ENCODE peak calls at places on chromosomes 11 and 22, in six cellular contexts. One of them, this sample, is unnamed.

GRCh38 chr11:79087957-79088318 is 352.9 kb downstream of the TENM4 start:
- DNase-seq in colonic mucosa: no peak
- DNase-seq in CD4-positive, CD25-positive, alpha-beta regulatory T cell: no peak
- DNase-seq in neural progenitor cell: no peak
- DNase-seq in CD8-positive, alpha-beta memory T cell: no peak
- DNase-seq in heart left ventricle: no peak
- DNase-seq in this sample: no peak

GRCh38 chr22:30186535-30186934 is 60.0 kb downstream of the LIF start:
- DNase-seq in colonic mucosa: no peak
- DNase-seq in heart left ventricle: no peak
- DNase-seq in neural progenitor cell: no peak
- DNase-seq in CD8-positive, alpha-beta memory T cell: no peak
- DNase-seq in CD4-positive, CD25-positive, alpha-beta regulatory T cell: no peak
- DNase-seq in this sample: no peak

GRCh38 chr11:35531246-35531645 is 5.8 kb upstream of the PAMR1 start:
- DNase-seq in CD8-positive, alpha-beta memory T cell: no peak
- DNase-seq in CD4-positive, CD25-positive, alpha-beta regulatory T cell: no peak
- DNase-seq in colonic mucosa: no peak
- DNase-seq in neural progenitor cell: no peak
- DNase-seq in heart left ventricle: no peak
- DNase-seq in this sample: no peak

GRCh38 chr11:93169950-93170561 is 27.7 kb downstream of the SLC36A4 start:
- DNase-seq in neural progenitor cell: peak; percentile 34
- DNase-seq in colonic mucosa: no peak
- DNase-seq in CD4-positive, CD25-positive, alpha-beta regulatory T cell: peak; percentile 34
- DNase-seq in heart left ventricle: no peak
- DNase-seq in CD8-positive, alpha-beta memory T cell: no peak
- DNase-seq in this sample: no peak

GRCh38 chr22:22730655-22731373 is 86.4 kb downstream of the GGTLC2 start:
- DNase-seq in heart left ventricle: peak; percentile 54
- DNase-seq in CD4-positive, CD25-positive, alpha-beta regulatory T cell: no peak
- DNase-seq in CD8-positive, alpha-beta memory T cell: no peak
- DNase-seq in colonic mucosa: no peak
- DNase-seq in neural progenitor cell: no peak
- DNase-seq in this sample: no peak

GRCh38 chr11:96185220-96185768 is 157.7 kb downstream of the MAML2 start:
- DNase-seq in CD4-positive, CD25-positive, alpha-beta regulatory T cell: no peak
- DNase-seq in heart left ventricle: no peak
- DNase-seq in CD8-positive, alpha-beta memory T cell: no peak
- DNase-seq in colonic mucosa: no peak
- DNase-seq in neural progenitor cell: no peak
- DNase-seq in this sample: no peak

GRCh38 chr11:57885298-57886035 is 123.9 kb downstream of the CTNND1 start:
- DNase-seq in heart left ventricle: no peak
- DNase-seq in CD8-positive, alpha-beta memory T cell: no peak
- DNase-seq in neural progenitor cell: peak; percentile 52
- DNase-seq in CD4-positive, CD25-positive, alpha-beta regulatory T cell: no peak
- DNase-seq in colonic mucosa: no peak
- DNase-seq in this sample: no peak

GRCh38 chr11:102762414-102762813 is 18.0 kb downstream of the MMP10 start:
- DNase-seq in CD8-positive, alpha-beta memory T cell: no peak
- DNase-seq in colonic mucosa: no peak
- DNase-seq in CD4-positive, CD25-positive, alpha-beta regulatory T cell: no peak
- DNase-seq in heart left ventricle: no peak
- DNase-seq in neural progenitor cell: peak; percentile 13
- DNase-seq in this sample: no peak

GRCh38 chr11:933002-933820 is 7.5 kb downstream of the AP2A2 start:
- DNase-seq in CD8-positive, alpha-beta memory T cell: no peak
- DNase-seq in heart left ventricle: peak; percentile 54
- DNase-seq in neural progenitor cell: no peak
- DNase-seq in CD4-positive, CD25-positive, alpha-beta regulatory T cell: no peak
- DNase-seq in colonic mucosa: no peak
- DNase-seq in this sample: no peak

GRCh38 chr22:21051836-21052400 is 6.2 kb downstream of the LRRC74B start:
- DNase-seq in neural progenitor cell: no peak
- DNase-seq in heart left ventricle: no peak
- DNase-seq in colonic mucosa: no peak
- DNase-seq in CD4-positive, CD25-positive, alpha-beta regulatory T cell: no peak
- DNase-seq in CD8-positive, alpha-beta memory T cell: no peak
- DNase-seq in this sample: no peak

GRCh38 chr11:95450547-95451123 is 219.6 kb upstream of the SESN3 start:
- DNase-seq in colonic mucosa: no peak
- DNase-seq in CD8-positive, alpha-beta memory T cell: no peak
- DNase-seq in neural progenitor cell: no peak
- DNase-seq in CD4-positive, CD25-positive, alpha-beta regulatory T cell: no peak
- DNase-seq in heart left ventricle: no peak
- DNase-seq in this sample: no peak

GRCh38 chr11:115247404-115247803 is 256.8 kb downstream of the CADM1 start:
- DNase-seq in CD8-positive, alpha-beta memory T cell: no peak
- DNase-seq in colonic mucosa: no peak
- DNase-seq in CD4-positive, CD25-positive, alpha-beta regulatory T cell: no peak
- DNase-seq in neural progenitor cell: no peak
- DNase-seq in heart left ventricle: no peak
- DNase-seq in this sample: no peak

GRCh38 chr11:69292221-69292648 is 1.7 kb upstream of the MYEOV start:
- DNase-seq in neural progenitor cell: peak; percentile 56
- DNase-seq in colonic mucosa: no peak
- DNase-seq in heart left ventricle: peak; percentile 77
- DNase-seq in CD8-positive, alpha-beta memory T cell: peak; percentile 49
- DNase-seq in CD4-positive, CD25-positive, alpha-beta regulatory T cell: peak; percentile 31
- DNase-seq in this sample: peak; percentile 33

GRCh38 chr11:69909561-69910518 is 90.6 kb upstream of the FGF3 start:
- DNase-seq in CD8-positive, alpha-beta memory T cell: no peak
- DNase-seq in CD4-positive, CD25-positive, alpha-beta regulatory T cell: no peak
- DNase-seq in heart left ventricle: peak; percentile 68
- DNase-seq in neural progenitor cell: peak; percentile 63
- DNase-seq in colonic mucosa: no peak
- DNase-seq in this sample: no peak

GRCh38 chr22:41070665-41071331 is 21.6 kb upstream of the EP300 start:
- DNase-seq in colonic mucosa: no peak
- DNase-seq in CD8-positive, alpha-beta memory T cell: no peak
- DNase-seq in heart left ventricle: no peak
- DNase-seq in neural progenitor cell: no peak
- DNase-seq in CD4-positive, CD25-positive, alpha-beta regulatory T cell: no peak
- DNase-seq in this sample: no peak

GRCh38 chr11:11117730-11118129 is 235.3 kb downstream of the CSNK2A3 start:
- DNase-seq in CD8-positive, alpha-beta memory T cell: no peak
- DNase-seq in heart left ventricle: no peak
- DNase-seq in colonic mucosa: no peak
- DNase-seq in neural progenitor cell: no peak
- DNase-seq in CD4-positive, CD25-positive, alpha-beta regulatory T cell: no peak
- DNase-seq in this sample: no peak

GRCh38 chr22:31818481-31819392 is 64.9 kb downstream of the DEPDC5 start:
- DNase-seq in CD4-positive, CD25-positive, alpha-beta regulatory T cell: no peak
- DNase-seq in colonic mucosa: no peak
- DNase-seq in CD8-positive, alpha-beta memory T cell: no peak
- DNase-seq in neural progenitor cell: peak; percentile 15
- DNase-seq in heart left ventricle: no peak
- DNase-seq in this sample: no peak

GRCh38 chr11:13260963-13261599 is 16.5 kb upstream of the BMAL1 start:
- DNase-seq in CD4-positive, CD25-positive, alpha-beta regulatory T cell: no peak
- DNase-seq in neural progenitor cell: no peak
- DNase-seq in CD8-positive, alpha-beta memory T cell: no peak
- DNase-seq in colonic mucosa: no peak
- DNase-seq in heart left ventricle: peak; percentile 66
- DNase-seq in this sample: no peak

DNA sequence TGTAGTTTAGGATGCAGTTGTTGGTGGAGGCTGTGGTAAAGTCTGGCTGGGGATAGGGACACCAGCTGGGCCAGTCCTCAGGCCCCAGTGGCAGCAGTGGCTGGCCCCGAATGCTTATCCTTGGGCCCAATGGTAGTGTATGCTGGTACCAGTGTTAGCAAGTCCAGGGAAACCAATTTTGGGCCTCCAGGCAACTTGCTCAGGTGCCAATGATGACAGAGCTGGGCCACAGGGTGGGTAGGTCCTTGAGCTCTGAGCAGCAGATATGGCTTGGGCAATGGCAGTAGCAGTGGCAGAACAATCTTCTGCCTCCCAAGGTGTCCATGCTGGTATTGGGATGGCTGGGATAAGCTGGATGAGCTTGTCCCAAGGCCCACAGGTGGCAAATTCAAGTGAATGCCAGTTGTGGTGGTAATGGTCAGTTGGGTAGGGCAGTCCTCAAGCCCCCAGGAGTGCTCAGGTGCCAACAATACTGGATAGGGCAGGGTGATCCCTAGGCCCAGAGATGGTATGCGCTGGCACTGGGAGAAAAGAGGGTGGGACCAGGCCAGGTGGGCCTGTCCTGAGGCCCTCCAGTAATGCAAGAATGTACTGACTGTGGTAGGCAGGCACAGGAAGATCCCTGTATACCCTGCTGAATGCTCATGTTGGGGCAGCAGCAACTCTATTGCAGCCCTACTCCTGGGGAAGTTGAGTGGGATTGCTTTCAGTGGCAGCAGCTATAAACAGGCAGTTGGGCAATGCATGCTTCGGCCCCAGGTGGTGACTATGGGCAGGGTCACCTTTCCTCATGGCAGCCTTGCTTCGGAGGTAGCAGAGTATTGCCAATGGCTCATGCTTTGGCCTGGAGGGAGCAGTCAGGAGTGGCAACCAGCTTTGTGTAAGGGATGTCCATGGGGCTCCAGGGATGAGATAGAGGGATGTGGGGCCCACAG is 54.7 kb downstream of the KCNQ1OT1 start:
- DNase-seq in CD4-positive, CD25-positive, alpha-beta regulatory T cell: no peak
- DNase-seq in CD8-positive, alpha-beta memory T cell: no peak
- DNase-seq in neural progenitor cell: no peak
- DNase-seq in heart left ventricle: no peak
- DNase-seq in colonic mucosa: no peak
- DNase-seq in this sample: no peak
- H3K9me3 ChIP-seq in CD4-positive, CD25-positive, alpha-beta regulatory T cell: peaks cover 64% of the 10 kb centered on the region
- H3K9me3 ChIP-seq in CD8-positive, alpha-beta memory T cell: peaks cover 23% of the 10 kb centered on the region
- H3K9me3 ChIP-seq in neural progenitor cell: peaks cover 67% of the 10 kb centered on the region
- H3K9me3 ChIP-seq in heart left ventricle: peaks cover 11% of the 10 kb centered on the region
- H3K9me3 ChIP-seq in colonic mucosa: peaks cover 6% of the 10 kb centered on the region
- H3K9me3 ChIP-seq in this sample: peaks cover 14% of the 10 kb centered on the region

GRCh38 chr22:47200273-47201051 is 438.0 kb downstream of the TBC1D22A start:
- DNase-seq in neural progenitor cell: no peak
- DNase-seq in CD4-positive, CD25-positive, alpha-beta regulatory T cell: no peak
- DNase-seq in heart left ventricle: peak; percentile 46
- DNase-seq in colonic mucosa: no peak
- DNase-seq in CD8-positive, alpha-beta memory T cell: no peak
- DNase-seq in this sample: no peak

GRCh38 chr22:47202819-47203553 is 440.5 kb downstream of the TBC1D22A start:
- DNase-seq in CD4-positive, CD25-positive, alpha-beta regulatory T cell: no peak
- DNase-seq in colonic mucosa: peak; percentile 13
- DNase-seq in heart left ventricle: no peak
- DNase-seq in neural progenitor cell: no peak
- DNase-seq in CD8-positive, alpha-beta memory T cell: no peak
- DNase-seq in this sample: no peak

GRCh38 chr22:47203554-47203991 is 441.1 kb downstream of the TBC1D22A start:
- DNase-seq in heart left ventricle: peak; percentile 37
- DNase-seq in neural progenitor cell: no peak
- DNase-seq in colonic mucosa: peak; percentile 11
- DNase-seq in CD8-positive, alpha-beta memory T cell: no peak
- DNase-seq in CD4-positive, CD25-positive, alpha-beta regulatory T cell: no peak
- DNase-seq in this sample: no peak

GRCh38 chr22:47201186-47201995 is 438.9 kb downstream of the TBC1D22A start:
- DNase-seq in colonic mucosa: peak; percentile 12
- DNase-seq in heart left ventricle: peak; percentile 51
- DNase-seq in CD8-positive, alpha-beta memory T cell: no peak
- DNase-seq in neural progenitor cell: no peak
- DNase-seq in CD4-positive, CD25-positive, alpha-beta regulatory T cell: no peak
- DNase-seq in this sample: no peak

DNA sequence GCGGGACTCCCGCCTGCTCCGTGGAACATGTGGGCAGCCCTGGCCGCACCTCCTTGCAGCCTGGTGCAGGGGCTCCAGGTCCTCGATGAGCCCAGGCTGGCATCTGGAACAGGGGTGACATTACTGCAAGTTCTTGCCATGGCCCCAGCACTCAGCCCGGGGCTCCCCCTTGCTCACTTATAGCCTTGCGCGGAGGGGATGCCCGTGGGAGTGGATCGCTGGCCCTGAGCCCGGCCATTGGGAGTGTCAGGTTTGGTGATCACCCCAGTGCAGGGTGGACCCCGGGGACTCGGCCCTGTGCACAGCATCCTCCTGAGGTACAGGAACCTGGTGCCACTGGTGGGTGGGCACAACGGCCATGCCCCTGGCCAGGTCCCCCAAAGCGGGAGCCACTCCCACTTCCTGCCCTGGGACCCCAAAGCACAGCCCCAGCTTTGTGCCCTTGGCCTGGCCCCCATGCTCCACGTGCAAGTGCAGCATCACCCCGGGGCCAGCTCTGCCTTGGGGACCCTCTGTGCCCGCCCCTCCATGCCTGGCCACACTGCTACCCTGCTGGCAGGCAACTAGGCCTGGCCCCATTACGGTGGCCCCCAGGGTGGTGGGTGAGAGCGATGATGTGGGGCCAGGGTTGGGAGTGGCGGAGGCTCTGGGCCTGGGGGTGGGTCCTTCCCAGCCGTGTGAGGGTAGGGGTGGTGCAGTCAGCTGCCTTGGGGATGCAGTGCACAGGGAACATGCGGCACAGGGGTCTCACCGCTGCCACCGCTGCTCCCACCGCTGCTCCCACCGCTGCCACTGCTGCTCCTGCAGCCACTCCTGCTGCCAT is 439.8 kb downstream of the TBC1D22A start:
- DNase-seq in colonic mucosa: peak; percentile 9
- DNase-seq in CD8-positive, alpha-beta memory T cell: no peak
- DNase-seq in neural progenitor cell: no peak
- DNase-seq in heart left ventricle: peak; percentile 57
- DNase-seq in CD4-positive, CD25-positive, alpha-beta regulatory T cell: no peak
- DNase-seq in this sample: no peak
- H3K9me3 ChIP-seq in colonic mucosa: no peaks in the 10 kb centered on the region
- H3K9me3 ChIP-seq in CD8-positive, alpha-beta memory T cell: no peaks in the 10 kb centered on the region
- H3K9me3 ChIP-seq in neural progenitor cell: no peaks in the 10 kb centered on the region
- H3K9me3 ChIP-seq in heart left ventricle: no peaks in the 10 kb centered on the region
- H3K9me3 ChIP-seq in CD4-positive, CD25-positive, alpha-beta regulatory T cell: no peaks in the 10 kb centered on the region
- H3K9me3 ChIP-seq in this sample: no peaks in the 10 kb centered on the region

DNA sequence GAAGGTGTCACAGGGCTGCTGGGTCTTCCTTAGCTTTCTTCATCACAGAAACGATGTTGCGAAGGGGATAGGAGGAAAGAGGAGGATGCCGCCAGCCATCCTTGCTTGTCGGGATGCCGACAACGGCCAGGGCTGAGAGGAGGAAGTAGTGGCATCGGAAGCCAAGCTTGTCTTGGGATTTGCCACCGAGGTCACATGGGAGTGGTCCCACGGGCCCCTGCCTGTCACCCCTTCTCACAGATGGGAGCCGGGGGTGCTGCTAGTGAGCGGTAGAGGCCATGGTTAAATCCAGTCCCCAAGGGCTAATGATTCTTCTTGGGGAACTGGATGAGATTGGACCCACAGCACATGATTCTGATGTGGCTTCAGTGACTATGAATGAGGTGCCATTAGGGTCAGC is 1375.8 kb downstream of the BRD1 start:
- DNase-seq in neural progenitor cell: no peak
- DNase-seq in colonic mucosa: no peak
- DNase-seq in CD4-positive, CD25-positive, alpha-beta regulatory T cell: no peak
- DNase-seq in CD8-positive, alpha-beta memory T cell: no peak
- DNase-seq in heart left ventricle: no peak
- DNase-seq in this sample: no peak
- H3K9me3 ChIP-seq in neural progenitor cell: no peaks in the 10 kb centered on the region
- H3K9me3 ChIP-seq in colonic mucosa: no peaks in the 10 kb centered on the region
- H3K9me3 ChIP-seq in CD4-positive, CD25-positive, alpha-beta regulatory T cell: no peaks in the 10 kb centered on the region
- H3K9me3 ChIP-seq in CD8-positive, alpha-beta memory T cell: no peaks in the 10 kb centered on the region
- H3K9me3 ChIP-seq in heart left ventricle: no peaks in the 10 kb centered on the region
- H3K9me3 ChIP-seq in this sample: no peaks in the 10 kb centered on the region

DNA sequence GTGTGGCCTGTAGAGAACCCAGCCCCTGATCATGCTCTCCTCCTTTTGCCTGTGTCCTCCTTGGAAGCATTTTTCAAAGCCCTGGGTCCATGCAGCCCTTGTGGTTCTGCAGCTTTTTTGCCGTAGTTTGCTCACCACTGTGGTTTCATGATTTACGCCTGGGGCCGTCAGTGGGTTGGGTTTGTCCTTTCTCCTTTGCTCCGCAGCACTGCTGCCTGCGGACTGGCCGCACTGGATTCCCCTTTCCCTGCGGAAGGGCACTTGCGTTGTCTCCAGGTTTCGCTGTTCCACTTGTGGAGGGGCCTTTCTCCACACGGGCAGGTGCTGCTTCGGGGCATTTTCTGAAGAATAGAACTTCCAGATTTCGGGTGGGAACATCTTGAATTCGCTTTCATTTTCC is 1260.9 kb downstream of the BRD1 start:
- DNase-seq in neural progenitor cell: no peak
- DNase-seq in CD8-positive, alpha-beta memory T cell: no peak
- DNase-seq in CD4-positive, CD25-positive, alpha-beta regulatory T cell: no peak
- DNase-seq in colonic mucosa: no peak
- DNase-seq in heart left ventricle: peak; percentile 23
- DNase-seq in this sample: no peak
- H3K9me3 ChIP-seq in neural progenitor cell: peaks cover 6% of the 10 kb centered on the region
- H3K9me3 ChIP-seq in CD8-positive, alpha-beta memory T cell: no peaks in the 10 kb centered on the region
- H3K9me3 ChIP-seq in CD4-positive, CD25-positive, alpha-beta regulatory T cell: no peaks in the 10 kb centered on the region
- H3K9me3 ChIP-seq in colonic mucosa: no peaks in the 10 kb centered on the region
- H3K9me3 ChIP-seq in heart left ventricle: no peaks in the 10 kb centered on the region
- H3K9me3 ChIP-seq in this sample: no peaks in the 10 kb centered on the region